ENCODE peak calls at places on chromosomes 3 and 15, in ten cellular contexts. V is SJCRH30; C is stimulated activated CD4-positive, alpha-beta T cell treated with anti-CD3 and anti-CD28 coated beads, Interleukin-1b, Interleukin-23, amount 100 ng/mL, for 24 hours; G is stimulated activated CD8-positive, alpha-beta memory T cell treated with anti-CD3 and anti-CD28 coated beads, Interleukin-4, amount 100 ng/mL, for 24 hours; W is ELR; S is AG08396; X is activated CD4-positive, alpha-beta T cell treated with anti-CD3 and anti-CD28 coated beads for 36 hours; P is RWPE1; R is effector CD4-positive, alpha-beta T cell; N is HEK293T. H is an unnamed sample.

GRCh38 chr3:53880396-53881345 is 1.3 kb downstream of the ACTR8 start:
- DNase-seq in V (no peak), S (peak; percentile 33), N (no peak), R (no peak), X (no peak), C (no peak), P (no peak), W (peak; percentile 26), G (no peak), H (peak; percentile 6)

GRCh38 chr15:37773111-37773860 is 161.2 kb upstream of the TMCO5A start:
- DNase-seq in N (no peak), X (no peak), S (peak; percentile 31), G (no peak), C (no peak), R (no peak), W (peak; percentile 81), P (no peak), V (peak; percentile 52), H (no peak)

GRCh38 chr15:68797157-68797556 is 23.5 kb downstream of the ANP32A start:
- DNase-seq in V (no peak), W (no peak), X (peak; percentile 57), C (no peak), S (no peak), N (no peak), G (no peak), R (no peak), P (no peak), H (no peak)

GRCh38 chr3:123129532-123129931 is 62.7 kb downstream of the PDIA5 start:
- DNase-seq in R (no peak), P (no peak), W (no peak), C (no peak), N (no peak), V (no peak), X (no peak), S (no peak), G (no peak), H (no peak)

GRCh38 chr3:78235841-78236240 is 1195.9 kb downstream of the ROBO2 start:
- DNase-seq in R (no peak), C (no peak), W (no peak), V (no peak), X (no peak), N (no peak), G (no peak), S (no peak), P (no peak), H (no peak)

GRCh38 chr3:41681479-41681878 is 280.4 kb downstream of the ULK4 start:
- DNase-seq in R (no peak), G (no peak), N (no peak), V (peak; percentile 54), S (peak; percentile 61), W (peak; percentile 87), X (no peak), C (no peak), P (peak; percentile 3), H (peak; percentile 14)

GRCh38 chr15:40878785-40879184 is 4.8 kb upstream of the RHOV start:
- DNase-seq in X (peak; percentile 63), P (peak; percentile 90), R (no peak), V (no peak), N (no peak), W (peak; percentile 77), S (no peak), C (no peak), G (no peak), H (no peak)

GRCh38 chr15:33382491-33382890 is 71.7 kb downstream of the RYR3 start:
- DNase-seq in N (no peak), S (no peak), X (no peak), W (no peak), P (no peak), V (no peak), G (no peak), R (no peak), C (no peak), H (no peak)

GRCh38 chr3:51932471-51933370 is 9.0 kb downstream of the RRP9 start:
- DNase-seq in V (no peak), N (no peak), C (no peak), X (no peak), W (no peak), R (no peak), G (no peak), S (no peak), P (no peak), H (no peak)

GRCh38 chr3:133745981-133746721 is at the start of gene TF:
- DNase-seq in S (no peak), W (no peak), C (no peak), N (no peak), P (no peak), X (no peak), V (no peak), R (no peak), G (no peak), H (no peak)

GRCh38 chr3:123361019-123361418 is 87.9 kb downstream of the ADCY5 start:
- DNase-seq in W (no peak), R (no peak), P (no peak), V (no peak), G (no peak), C (no peak), N (no peak), X (no peak), S (no peak), H (no peak)

GRCh38 chr3:42539871-42540714 is 37.6 kb downstream of the VIPR1 start:
- DNase-seq in X (peak; percentile 78), P (peak; percentile 62), V (peak; percentile 39), W (peak; percentile 46), S (peak; percentile 52), R (peak; percentile 63), G (peak; percentile 28), N (peak; percentile 75), C (peak; percentile 36), H (peak; percentile 38)

GRCh38 chr3:179260949-179261765 is 10.2 kb upstream of the KCNMB3 start:
- DNase-seq in N (peak; percentile 71), X (peak; percentile 80), C (peak; percentile 15), S (peak; percentile 94), W (peak; percentile 76), R (peak; percentile 52), G (peak; percentile 52), V (peak; percentile 75), P (peak; percentile 75), H (peak; percentile 15)

GRCh38 chr3:71062037-71062919 is 521.2 kb downstream of the FOXP1 start:
- DNase-seq in V (no peak), X (no peak), P (no peak), G (no peak), C (no peak), R (no peak), W (peak; percentile 36), N (no peak), S (no peak), H (no peak)

GRCh38 chr3:102936511-102936910 is 501.7 kb downstream of the ZPLD1 start:
- DNase-seq in X (no peak), W (peak; percentile 17), C (no peak), S (no peak), N (no peak), R (no peak), G (no peak), V (no peak), P (no peak), H (no peak)

GRCh38 chr3:29373016-29373690 is 92.3 kb downstream of the RBMS3 start:
- DNase-seq in X (no peak), G (no peak), R (no peak), W (peak; percentile 61), C (no peak), V (no peak), S (no peak), P (no peak), N (no peak), H (no peak)